ENCODE peak calls at places on chromosomes 6 and 20, in eight cellular contexts. I is transverse colon, U is HepG2, G is stomach, Y is sigmoid colon, V is GM23338, H is spleen, Z is K562. B is an unnamed sample. For H3K4me1, the result is how much of the 10 kb centered on the place peaks cover.

GRCh38 chr6:4914412-4915159 is 89.3 kb downstream of the RPP40 start:
- DNase-seq in U (no peak), G (no peak), H (no peak), V (no peak), Z (no peak), I (no peak), Y (no peak), B (no peak)

GRCh38 chr6:10526156-10526555 is 5.0 kb downstream of the GCNT2 start:
- DNase-seq in Z (no peak), G (no peak), Y (no peak), V (no peak), U (no peak), I (no peak), H (no peak), B (no peak)

GRCh38 chr6:38955876-38956275 is 92.7 kb upstream of the GLP1R start:
- DNase-seq in G (no peak), U (no peak), V (no peak), Z (no peak), H (no peak), Y (no peak), I (no peak), B (no peak)

GRCh38 chr6:89597988-89598387 is 40.6 kb downstream of the LYRM2 start:
- DNase-seq in U (peak), H (no peak), G (no peak), Y (no peak), Z (no peak), I (no peak), V (peak), B (no peak)

GRCh38 chr6:3516094-3516493 is 59.2 kb upstream of the SLC22A23 start:
- DNase-seq in Z (no peak), I (no peak), H (no peak), V (no peak), G (no peak), Y (no peak), U (no peak), B (no peak)

GRCh38 chr6:28489366-28490190 is 26.0 kb downstream of the GPX6 start:
- DNase-seq in V (peak), G (peak), U (peak), I (peak), Y (peak), H (no peak), Z (peak), B (peak)

GRCh38 chr6:52221302-52221701 is 23.0 kb downstream of the IL17F start:
- DNase-seq in Y (no peak), G (no peak), U (no peak), Z (no peak), V (no peak), H (no peak), I (no peak), B (no peak)

GRCh38 chr20:5369622-5370021 is 52.9 kb upstream of the PROKR2 start:
- DNase-seq in Z (no peak), U (no peak), I (no peak), H (no peak), Y (no peak), G (no peak), V (no peak), B (no peak)

GRCh38 chr6:3263091-3263490 is 4.3 kb downstream of the PSMG4 start:
- DNase-seq in G (no peak), U (no peak), Y (no peak), I (no peak), Z (no peak), V (no peak), H (peak), B (no peak)

GRCh38 chr6:101876431-101876830 is 482.9 kb downstream of the GRIK2 start:
- DNase-seq in Z (no peak), G (no peak), H (no peak), V (no peak), I (no peak), Y (no peak), U (no peak), B (no peak)

GRCh38 chr20:25126630-25127029 is 44.7 kb upstream of the VSX1 start:
- DNase-seq in I (no peak), U (no peak), Z (no peak), Y (no peak), V (no peak), H (no peak), G (no peak), B (no peak)

GRCh38 chr6:169141706-169142705 is 111.6 kb downstream of the THBS2 start:
- DNase-seq in U (no peak), Z (no peak), Y (peak), G (no peak), I (peak), H (peak), V (no peak), B (no peak)

GRCh38 chr6:46963626-46964025 is 41.9 kb upstream of the ADGRF5 start:
- DNase-seq in V (no peak), H (no peak), G (no peak), Y (no peak), Z (no peak), U (no peak), I (no peak), B (no peak)

GRCh38 chr6:13711384-13711725 is 280 bp downstream of the RANBP9 start:
- DNase-seq in G (no peak), V (no peak), U (no peak), H (peak), Y (no peak), Z (no peak), I (no peak), B (peak)

GRCh38 chr20:63114006-63114692 is 101.8 kb downstream of the YTHDF1 start:
- DNase-seq in Z (no peak), I (no peak), H (peak), Y (no peak), V (no peak), U (no peak), G (no peak), B (no peak)

GRCh38 chr6:158819977-158820632 is 937 bp upstream of the EZR start:
- DNase-seq in Z (no peak), H (no peak), I (no peak), Y (no peak), G (no peak), V (no peak), U (no peak), B (no peak)

GRCh38 chr20:24149881-24150307 is 161.3 kb upstream of the GGTLC1 start:
- DNase-seq in H (no peak), Z (peak), G (no peak), V (peak), U (peak), I (no peak), Y (no peak), B (no peak)

GRCh38 chr6:129498950-129499870 is 210.8 kb downstream of the ARHGAP18 start:
- DNase-seq in V (peak), Z (peak), H (no peak), I (no peak), G (no peak), Y (no peak), U (peak), B (no peak)

GRCh38 chr20:60055740-60056139 is 97.5 kb downstream of the CDH26 start:
- DNase-seq in H (peak), Z (no peak), U (no peak), V (no peak), G (peak), I (peak), Y (peak), B (no peak)

GRCh38 chr6:21931641-21932335 is 338.2 kb downstream of the SOX4 start:
- DNase-seq in U (no peak), V (no peak), I (no peak), Z (no peak), G (no peak), Y (no peak), H (no peak), B (no peak)

GRCh38 chr6:33091957-33092356 is 16.2 kb downstream of the HLA-DPB1 start:
- DNase-seq in G (peak), V (peak), U (peak), H (no peak), Z (no peak), Y (no peak), I (peak), B (no peak)

GRCh38 chr6:75892384-75892783 is 143.3 kb downstream of the MYO6 start:
- DNase-seq in I (no peak), Z (no peak), G (no peak), V (no peak), H (no peak), U (no peak), Y (no peak), B (no peak)

GRCh38 chr20:45937765-45938164 is 3.3 kb downstream of the PCIF1 start:
- DNase-seq in I (no peak), U (no peak), V (no peak), H (no peak), Z (peak), G (no peak), Y (no peak), B (no peak)

GRCh38 chr20:13419445-13419844 is 198.4 kb downstream of the ISM1 start:
- DNase-seq in G (no peak), Y (no peak), I (no peak), Z (no peak), V (no peak), H (no peak), U (no peak), B (no peak)
- H3K4me1 ChIP-seq in G (under half), Y (under half), I (under half), Z (under half), V (half or more), H (under half), U (half or more), B (under half)

GRCh38 chr6:163728442-163729126 is 314.1 kb downstream of the QKI start:
- DNase-seq in U (no peak), H (peak), I (no peak), V (no peak), Z (no peak), G (no peak), Y (peak), B (no peak)
- H3K27ac ChIP-seq in U (no peak), H (no peak), I (no peak), V (no peak), Z (no peak), G (no peak), Y (no peak), B (no peak)

DNA sequence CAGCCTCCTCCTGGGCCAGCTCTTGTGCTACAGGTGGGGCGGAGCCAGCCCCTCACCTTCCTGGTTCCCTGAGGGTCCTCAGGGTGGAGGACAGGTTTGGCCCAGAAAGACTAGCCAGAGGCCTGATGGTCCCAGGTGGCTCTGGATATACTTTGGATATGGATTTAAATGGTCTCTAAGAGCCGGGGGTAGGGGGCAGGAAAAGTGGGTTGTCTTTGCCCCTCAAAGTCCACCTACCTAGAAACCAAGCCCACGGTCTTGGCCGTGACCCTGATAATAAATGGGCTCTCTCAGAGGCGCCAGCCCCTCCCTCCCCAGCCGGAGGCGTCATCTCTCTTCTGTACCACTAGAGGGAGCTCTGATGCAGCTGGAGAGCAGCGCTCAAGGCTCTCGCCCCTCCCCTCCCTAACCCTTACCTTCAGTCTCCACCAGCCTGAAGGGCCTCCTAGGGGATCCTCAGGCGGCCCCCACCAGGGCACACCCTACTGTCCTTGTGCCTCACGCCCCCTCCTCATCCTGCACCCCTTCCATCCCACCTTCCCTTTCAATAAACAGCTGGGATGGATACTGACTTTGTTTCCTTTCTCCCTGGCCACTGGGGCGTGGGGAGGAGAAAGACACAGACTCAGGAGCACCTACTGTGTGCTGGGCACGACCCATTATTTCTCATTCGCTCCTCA is 7.5 kb downstream of the NRSN2 start:
- DNase-seq in Y (peak), U (peak), V (peak), Z (peak), H (peak), I (peak), G (peak), B (no peak)
- TF ChIP-seq POLR2AphosphoS5 in Y (no peak), U (no peak), V (no peak), Z (peak), H (peak), I (no peak), G (no peak), B (no peak)

DNA sequence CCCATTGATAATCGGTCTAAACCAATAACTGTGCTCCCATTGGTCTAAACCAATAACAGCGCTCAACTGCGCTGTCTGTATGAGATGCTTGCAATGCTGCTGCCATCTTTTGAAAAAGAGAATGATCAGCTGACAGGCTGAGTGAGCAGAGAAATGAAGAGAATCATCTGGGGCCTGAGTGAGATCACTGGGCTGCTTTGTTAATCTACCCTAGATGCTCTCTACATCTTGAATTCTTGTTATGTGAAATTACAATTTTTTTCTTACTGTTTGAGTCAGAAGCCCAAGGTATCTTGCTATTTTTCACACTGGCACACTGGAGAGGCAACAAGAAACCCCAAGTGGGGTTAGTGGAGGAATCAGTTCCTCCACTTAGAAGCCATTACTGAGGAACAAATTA is 91.5 kb upstream of the GCM1 start:
- DNase-seq in H (no peak), Y (no peak), I (no peak), V (no peak), U (no peak), Z (no peak), G (no peak), B (no peak)
- H3K4me1 ChIP-seq in H (under half), Y (under half), I (under half), V (under half), U (under half), Z (under half), G (under half), B (under half)

GRCh38 chr6:45483021-45483420 is 105.3 kb upstream of the SUPT3H start:
- DNase-seq in I (no peak), Z (no peak), V (no peak), H (no peak), G (no peak), Y (no peak), U (no peak), B (no peak)
- H3K27ac ChIP-seq in I (no peak), Z (no peak), V (no peak), H (no peak), G (no peak), Y (peak), U (no peak), B (no peak)

GRCh38 chr6:56714273-56714672 is 71.6 kb upstream of the DST start:
- DNase-seq in Y (no peak), V (no peak), I (no peak), Z (no peak), H (no peak), U (no peak), G (no peak), B (no peak)

GRCh38 chr6:56716229-56716628 is 73.5 kb upstream of the DST start:
- DNase-seq in Z (no peak), H (no peak), U (no peak), V (no peak), Y (no peak), G (no peak), I (no peak), B (no peak)

GRCh38 chr6:56718236-56718635 is 75.5 kb upstream of the DST start:
- DNase-seq in G (no peak), Y (no peak), H (no peak), V (no peak), Z (no peak), U (no peak), I (no peak), B (no peak)

GRCh38 chr6:56713285-56713684 is 70.6 kb upstream of the DST start:
- DNase-seq in H (no peak), U (peak), Z (no peak), Y (peak), V (no peak), I (peak), G (peak), B (no peak)

DNA sequence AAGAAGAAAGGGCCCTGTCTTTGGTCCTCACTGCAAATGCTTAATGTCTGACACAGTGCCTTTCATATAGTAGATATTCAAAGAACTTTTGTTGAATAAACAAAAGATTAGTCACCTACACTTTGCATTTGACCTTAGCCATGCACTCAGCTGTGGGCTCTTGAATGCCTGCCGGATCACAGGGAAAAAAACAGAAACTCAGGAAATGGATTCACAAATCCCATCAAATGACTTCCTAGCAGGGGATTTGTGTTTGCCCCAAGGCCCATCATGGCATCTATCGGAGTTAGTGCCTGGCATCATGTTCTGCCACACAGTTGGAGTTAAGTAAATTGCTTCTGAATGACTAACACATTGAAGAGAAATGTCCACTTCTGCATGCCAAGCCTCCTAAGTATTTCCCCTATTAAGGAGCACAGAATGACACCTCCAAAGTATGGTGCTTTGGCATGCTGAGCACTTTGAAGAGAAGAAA is 72.3 kb upstream of the DST start:
- DNase-seq in I (no peak), Y (no peak), V (no peak), G (no peak), H (no peak), Z (no peak), U (peak), B (no peak)
- TF ChIP-seq POLR2AphosphoS5 in I (no peak), Y (no peak), V (no peak), G (no peak), H (no peak), Z (no peak), U (no peak), B (no peak)

B was measured in suprapubic skin.